ENCODE peak calls at places on chromosomes 6 and 20, in ten cellular contexts. One of them, this sample, is unnamed.
A peak's percentile ranks its signal among the peaks of the same experiment; 100 is the strongest.

GRCh38 chr6:124234806-124235205 is 431.1 kb downstream of the NKAIN2 start:
- DNase-seq in putamen: no peak
- DNase-seq in right atrium auricular region: no peak
- DNase-seq in astrocyte of the spinal cord: no peak
- DNase-seq in neural crest cell: no peak
- DNase-seq in activated T-cell treated with anti-CD3 and anti-CD28 coated beads, Interleukin-2, amount 50 U/mL, for 4 hours: no peak
- DNase-seq in cardiac fibroblast: no peak
- DNase-seq in NCI-H1092: no peak
- DNase-seq in stimulated activated naive B cell treated with anti-CD40 and anti-IgM and Interleukin-4, amounts not matched to agents 10 μg/mL and 1 μg/mL and 100 μg/mL, for 72 hours: no peak
- DNase-seq in stimulated activated naive CD8-positive, alpha-beta T cell treated with anti-CD3 and anti-CD28 coated beads, Interleukin-15, Interleukin-2, amounts not matched to agents 100 U/mL and 50 U/mL, for 24 hours: no peak
- DNase-seq in this sample: no peak

GRCh38 chr6:106766201-106766600 is 136.8 kb downstream of the QRSL1 start:
- DNase-seq in putamen: no peak
- DNase-seq in right atrium auricular region: no peak
- DNase-seq in astrocyte of the spinal cord: no peak
- DNase-seq in neural crest cell: no peak
- DNase-seq in activated T-cell treated with anti-CD3 and anti-CD28 coated beads, Interleukin-2, amount 50 U/mL, for 4 hours: no peak
- DNase-seq in cardiac fibroblast: no peak
- DNase-seq in NCI-H1092: no peak
- DNase-seq in stimulated activated naive B cell treated with anti-CD40 and anti-IgM and Interleukin-4, amounts not matched to agents 10 μg/mL and 1 μg/mL and 100 μg/mL, for 72 hours: no peak
- DNase-seq in stimulated activated naive CD8-positive, alpha-beta T cell treated with anti-CD3 and anti-CD28 coated beads, Interleukin-15, Interleukin-2, amounts not matched to agents 100 U/mL and 50 U/mL, for 24 hours: no peak
- DNase-seq in this sample: no peak

GRCh38 chr6:2448826-2449571 is 203.6 kb upstream of the GMDS start:
- DNase-seq in putamen: peak; percentile 26
- DNase-seq in right atrium auricular region: no peak
- DNase-seq in astrocyte of the spinal cord: peak; percentile 77
- DNase-seq in neural crest cell: peak; percentile 19
- DNase-seq in activated T-cell treated with anti-CD3 and anti-CD28 coated beads, Interleukin-2, amount 50 U/mL, for 4 hours: no peak
- DNase-seq in cardiac fibroblast: peak; percentile 86
- DNase-seq in NCI-H1092: peak; percentile 17
- DNase-seq in stimulated activated naive B cell treated with anti-CD40 and anti-IgM and Interleukin-4, amounts not matched to agents 10 μg/mL and 1 μg/mL and 100 μg/mL, for 72 hours: no peak
- DNase-seq in stimulated activated naive CD8-positive, alpha-beta T cell treated with anti-CD3 and anti-CD28 coated beads, Interleukin-15, Interleukin-2, amounts not matched to agents 100 U/mL and 50 U/mL, for 24 hours: peak; percentile 12
- DNase-seq in this sample: peak; percentile 72

GRCh38 chr20:61299088-61299487 is 47.0 kb downstream of the CDH4 start:
- DNase-seq in putamen: no peak
- DNase-seq in right atrium auricular region: no peak
- DNase-seq in astrocyte of the spinal cord: no peak
- DNase-seq in neural crest cell: no peak
- DNase-seq in activated T-cell treated with anti-CD3 and anti-CD28 coated beads, Interleukin-2, amount 50 U/mL, for 4 hours: no peak
- DNase-seq in cardiac fibroblast: no peak
- DNase-seq in NCI-H1092: no peak
- DNase-seq in stimulated activated naive B cell treated with anti-CD40 and anti-IgM and Interleukin-4, amounts not matched to agents 10 μg/mL and 1 μg/mL and 100 μg/mL, for 72 hours: no peak
- DNase-seq in stimulated activated naive CD8-positive, alpha-beta T cell treated with anti-CD3 and anti-CD28 coated beads, Interleukin-15, Interleukin-2, amounts not matched to agents 100 U/mL and 50 U/mL, for 24 hours: no peak
- DNase-seq in this sample: no peak

GRCh38 chr6:1630212-1630770 is 20.6 kb downstream of the FOXC1 start:
- DNase-seq in putamen: no peak
- DNase-seq in right atrium auricular region: no peak
- DNase-seq in astrocyte of the spinal cord: no peak
- DNase-seq in neural crest cell: no peak
- DNase-seq in activated T-cell treated with anti-CD3 and anti-CD28 coated beads, Interleukin-2, amount 50 U/mL, for 4 hours: no peak
- DNase-seq in cardiac fibroblast: no peak
- DNase-seq in NCI-H1092: no peak
- DNase-seq in stimulated activated naive B cell treated with anti-CD40 and anti-IgM and Interleukin-4, amounts not matched to agents 10 μg/mL and 1 μg/mL and 100 μg/mL, for 72 hours: no peak
- DNase-seq in stimulated activated naive CD8-positive, alpha-beta T cell treated with anti-CD3 and anti-CD28 coated beads, Interleukin-15, Interleukin-2, amounts not matched to agents 100 U/mL and 50 U/mL, for 24 hours: no peak
- DNase-seq in this sample: no peak

GRCh38 chr6:95087394-95088097 is 489.8 kb upstream of the MANEA start:
- DNase-seq in putamen: peak; percentile 19
- DNase-seq in right atrium auricular region: no peak
- DNase-seq in astrocyte of the spinal cord: peak; percentile 95
- DNase-seq in neural crest cell: no peak
- DNase-seq in activated T-cell treated with anti-CD3 and anti-CD28 coated beads, Interleukin-2, amount 50 U/mL, for 4 hours: no peak
- DNase-seq in cardiac fibroblast: peak; percentile 88
- DNase-seq in NCI-H1092: peak; percentile 92
- DNase-seq in stimulated activated naive B cell treated with anti-CD40 and anti-IgM and Interleukin-4, amounts not matched to agents 10 μg/mL and 1 μg/mL and 100 μg/mL, for 72 hours: no peak
- DNase-seq in stimulated activated naive CD8-positive, alpha-beta T cell treated with anti-CD3 and anti-CD28 coated beads, Interleukin-15, Interleukin-2, amounts not matched to agents 100 U/mL and 50 U/mL, for 24 hours: no peak
- DNase-seq in this sample: peak; percentile 82

GRCh38 chr6:21752054-21752811 is 158.7 kb downstream of the SOX4 start:
- DNase-seq in putamen: no peak
- DNase-seq in right atrium auricular region: no peak
- DNase-seq in astrocyte of the spinal cord: peak; percentile 59
- DNase-seq in neural crest cell: no peak
- DNase-seq in activated T-cell treated with anti-CD3 and anti-CD28 coated beads, Interleukin-2, amount 50 U/mL, for 4 hours: no peak
- DNase-seq in cardiac fibroblast: peak; percentile 53
- DNase-seq in NCI-H1092: no peak
- DNase-seq in stimulated activated naive B cell treated with anti-CD40 and anti-IgM and Interleukin-4, amounts not matched to agents 10 μg/mL and 1 μg/mL and 100 μg/mL, for 72 hours: no peak
- DNase-seq in stimulated activated naive CD8-positive, alpha-beta T cell treated with anti-CD3 and anti-CD28 coated beads, Interleukin-15, Interleukin-2, amounts not matched to agents 100 U/mL and 50 U/mL, for 24 hours: no peak
- DNase-seq in this sample: peak; percentile 46

GRCh38 chr20:4272225-4272624 is 256.9 kb upstream of the RNF24 start:
- DNase-seq in putamen: no peak
- DNase-seq in right atrium auricular region: no peak
- DNase-seq in astrocyte of the spinal cord: peak; percentile 29
- DNase-seq in neural crest cell: no peak
- DNase-seq in activated T-cell treated with anti-CD3 and anti-CD28 coated beads, Interleukin-2, amount 50 U/mL, for 4 hours: no peak
- DNase-seq in cardiac fibroblast: peak; percentile 9
- DNase-seq in NCI-H1092: no peak
- DNase-seq in stimulated activated naive B cell treated with anti-CD40 and anti-IgM and Interleukin-4, amounts not matched to agents 10 μg/mL and 1 μg/mL and 100 μg/mL, for 72 hours: no peak
- DNase-seq in stimulated activated naive CD8-positive, alpha-beta T cell treated with anti-CD3 and anti-CD28 coated beads, Interleukin-15, Interleukin-2, amounts not matched to agents 100 U/mL and 50 U/mL, for 24 hours: no peak
- DNase-seq in this sample: peak; percentile 11

GRCh38 chr6:33696538-33697518 is 14.7 kb downstream of the UQCC2 start:
- DNase-seq in putamen: no peak
- DNase-seq in right atrium auricular region: peak; percentile 60
- DNase-seq in astrocyte of the spinal cord: peak; percentile 82
- DNase-seq in neural crest cell: no peak
- DNase-seq in activated T-cell treated with anti-CD3 and anti-CD28 coated beads, Interleukin-2, amount 50 U/mL, for 4 hours: no peak
- DNase-seq in cardiac fibroblast: peak; percentile 87
- DNase-seq in NCI-H1092: peak; percentile 87
- DNase-seq in stimulated activated naive B cell treated with anti-CD40 and anti-IgM and Interleukin-4, amounts not matched to agents 10 μg/mL and 1 μg/mL and 100 μg/mL, for 72 hours: peak; percentile 43
- DNase-seq in stimulated activated naive CD8-positive, alpha-beta T cell treated with anti-CD3 and anti-CD28 coated beads, Interleukin-15, Interleukin-2, amounts not matched to agents 100 U/mL and 50 U/mL, for 24 hours: no peak
- DNase-seq in this sample: peak; percentile 86

GRCh38 chr20:3209023-3209945 is at the start of gene ITPA:
- DNase-seq in putamen: peak; percentile 52
- DNase-seq in right atrium auricular region: no peak
- DNase-seq in astrocyte of the spinal cord: peak; percentile 33
- DNase-seq in neural crest cell: peak; percentile 57
- DNase-seq in activated T-cell treated with anti-CD3 and anti-CD28 coated beads, Interleukin-2, amount 50 U/mL, for 4 hours: peak; percentile 48
- DNase-seq in cardiac fibroblast: peak; percentile 37
- DNase-seq in NCI-H1092: peak; percentile 19
- DNase-seq in stimulated activated naive B cell treated with anti-CD40 and anti-IgM and Interleukin-4, amounts not matched to agents 10 μg/mL and 1 μg/mL and 100 μg/mL, for 72 hours: peak; percentile 60
- DNase-seq in stimulated activated naive CD8-positive, alpha-beta T cell treated with anti-CD3 and anti-CD28 coated beads, Interleukin-15, Interleukin-2, amounts not matched to agents 100 U/mL and 50 U/mL, for 24 hours: peak; percentile 74
- DNase-seq in this sample: peak; percentile 41

GRCh38 chr6:22886881-22887581 is 317.7 kb downstream of the HDGFL1 start:
- DNase-seq in putamen: no peak
- DNase-seq in right atrium auricular region: no peak
- DNase-seq in astrocyte of the spinal cord: peak; percentile 63
- DNase-seq in neural crest cell: no peak
- DNase-seq in activated T-cell treated with anti-CD3 and anti-CD28 coated beads, Interleukin-2, amount 50 U/mL, for 4 hours: no peak
- DNase-seq in cardiac fibroblast: no peak
- DNase-seq in NCI-H1092: no peak
- DNase-seq in stimulated activated naive B cell treated with anti-CD40 and anti-IgM and Interleukin-4, amounts not matched to agents 10 μg/mL and 1 μg/mL and 100 μg/mL, for 72 hours: peak; percentile 1
- DNase-seq in stimulated activated naive CD8-positive, alpha-beta T cell treated with anti-CD3 and anti-CD28 coated beads, Interleukin-15, Interleukin-2, amounts not matched to agents 100 U/mL and 50 U/mL, for 24 hours: no peak
- DNase-seq in this sample: peak; percentile 71

GRCh38 chr6:146111864-146112263 is 83.0 kb downstream of the GRM1 start:
- DNase-seq in putamen: no peak
- DNase-seq in right atrium auricular region: no peak
- DNase-seq in astrocyte of the spinal cord: no peak
- DNase-seq in neural crest cell: no peak
- DNase-seq in activated T-cell treated with anti-CD3 and anti-CD28 coated beads, Interleukin-2, amount 50 U/mL, for 4 hours: no peak
- DNase-seq in cardiac fibroblast: no peak
- DNase-seq in NCI-H1092: no peak
- DNase-seq in stimulated activated naive B cell treated with anti-CD40 and anti-IgM and Interleukin-4, amounts not matched to agents 10 μg/mL and 1 μg/mL and 100 μg/mL, for 72 hours: no peak
- DNase-seq in stimulated activated naive CD8-positive, alpha-beta T cell treated with anti-CD3 and anti-CD28 coated beads, Interleukin-15, Interleukin-2, amounts not matched to agents 100 U/mL and 50 U/mL, for 24 hours: no peak
- DNase-seq in this sample: no peak

GRCh38 chr6:43851204-43851855 is 81.3 kb downstream of the VEGFA start:
- DNase-seq in putamen: no peak
- DNase-seq in right atrium auricular region: no peak
- DNase-seq in astrocyte of the spinal cord: peak; percentile 66
- DNase-seq in neural crest cell: no peak
- DNase-seq in activated T-cell treated with anti-CD3 and anti-CD28 coated beads, Interleukin-2, amount 50 U/mL, for 4 hours: no peak
- DNase-seq in cardiac fibroblast: peak; percentile 88
- DNase-seq in NCI-H1092: no peak
- DNase-seq in stimulated activated naive B cell treated with anti-CD40 and anti-IgM and Interleukin-4, amounts not matched to agents 10 μg/mL and 1 μg/mL and 100 μg/mL, for 72 hours: no peak
- DNase-seq in stimulated activated naive CD8-positive, alpha-beta T cell treated with anti-CD3 and anti-CD28 coated beads, Interleukin-15, Interleukin-2, amounts not matched to agents 100 U/mL and 50 U/mL, for 24 hours: no peak
- DNase-seq in this sample: peak; percentile 79

GRCh38 chr6:117615981-117616961 is 14.0 kb upstream of the GOPC start:
- DNase-seq in putamen: no peak
- DNase-seq in right atrium auricular region: no peak
- DNase-seq in astrocyte of the spinal cord: peak; percentile 85
- DNase-seq in neural crest cell: no peak
- DNase-seq in activated T-cell treated with anti-CD3 and anti-CD28 coated beads, Interleukin-2, amount 50 U/mL, for 4 hours: peak; percentile 25
- DNase-seq in cardiac fibroblast: peak; percentile 9
- DNase-seq in NCI-H1092: no peak
- DNase-seq in stimulated activated naive B cell treated with anti-CD40 and anti-IgM and Interleukin-4, amounts not matched to agents 10 μg/mL and 1 μg/mL and 100 μg/mL, for 72 hours: peak; percentile 13
- DNase-seq in stimulated activated naive CD8-positive, alpha-beta T cell treated with anti-CD3 and anti-CD28 coated beads, Interleukin-15, Interleukin-2, amounts not matched to agents 100 U/mL and 50 U/mL, for 24 hours: peak; percentile 30
- DNase-seq in this sample: peak; percentile 82

GRCh38 chr20:13494019-13494418 is 144.7 kb downstream of the TASP1 start:
- DNase-seq in putamen: no peak
- DNase-seq in right atrium auricular region: no peak
- DNase-seq in astrocyte of the spinal cord: no peak
- DNase-seq in neural crest cell: no peak
- DNase-seq in activated T-cell treated with anti-CD3 and anti-CD28 coated beads, Interleukin-2, amount 50 U/mL, for 4 hours: no peak
- DNase-seq in cardiac fibroblast: peak; percentile 47
- DNase-seq in NCI-H1092: no peak
- DNase-seq in stimulated activated naive B cell treated with anti-CD40 and anti-IgM and Interleukin-4, amounts not matched to agents 10 μg/mL and 1 μg/mL and 100 μg/mL, for 72 hours: no peak
- DNase-seq in stimulated activated naive CD8-positive, alpha-beta T cell treated with anti-CD3 and anti-CD28 coated beads, Interleukin-15, Interleukin-2, amounts not matched to agents 100 U/mL and 50 U/mL, for 24 hours: no peak
- DNase-seq in this sample: peak; percentile 11

GRCh38 chr6:71194730-71195129 is 93.9 kb upstream of the OGFRL1 start:
- DNase-seq in putamen: no peak
- DNase-seq in right atrium auricular region: no peak
- DNase-seq in astrocyte of the spinal cord: peak; percentile 68
- DNase-seq in neural crest cell: no peak
- DNase-seq in activated T-cell treated with anti-CD3 and anti-CD28 coated beads, Interleukin-2, amount 50 U/mL, for 4 hours: no peak
- DNase-seq in cardiac fibroblast: peak; percentile 82
- DNase-seq in NCI-H1092: no peak
- DNase-seq in stimulated activated naive B cell treated with anti-CD40 and anti-IgM and Interleukin-4, amounts not matched to agents 10 μg/mL and 1 μg/mL and 100 μg/mL, for 72 hours: no peak
- DNase-seq in stimulated activated naive CD8-positive, alpha-beta T cell treated with anti-CD3 and anti-CD28 coated beads, Interleukin-15, Interleukin-2, amounts not matched to agents 100 U/mL and 50 U/mL, for 24 hours: no peak
- DNase-seq in this sample: peak; percentile 67

GRCh38 chr20:24632581-24632980 is 163.2 kb downstream of the SYNDIG1 start:
- DNase-seq in putamen: no peak
- DNase-seq in right atrium auricular region: no peak
- DNase-seq in astrocyte of the spinal cord: no peak
- DNase-seq in neural crest cell: no peak
- DNase-seq in activated T-cell treated with anti-CD3 and anti-CD28 coated beads, Interleukin-2, amount 50 U/mL, for 4 hours: no peak
- DNase-seq in cardiac fibroblast: no peak
- DNase-seq in NCI-H1092: no peak
- DNase-seq in stimulated activated naive B cell treated with anti-CD40 and anti-IgM and Interleukin-4, amounts not matched to agents 10 μg/mL and 1 μg/mL and 100 μg/mL, for 72 hours: no peak
- DNase-seq in stimulated activated naive CD8-positive, alpha-beta T cell treated with anti-CD3 and anti-CD28 coated beads, Interleukin-15, Interleukin-2, amounts not matched to agents 100 U/mL and 50 U/mL, for 24 hours: no peak
- DNase-seq in this sample: no peak

GRCh38 chr20:45840700-45841198 is 7.2 kb downstream of the SNX21 start:
- DNase-seq in putamen: no peak
- DNase-seq in right atrium auricular region: no peak
- DNase-seq in astrocyte of the spinal cord: no peak
- DNase-seq in neural crest cell: no peak
- DNase-seq in activated T-cell treated with anti-CD3 and anti-CD28 coated beads, Interleukin-2, amount 50 U/mL, for 4 hours: no peak
- DNase-seq in cardiac fibroblast: no peak
- DNase-seq in NCI-H1092: no peak
- DNase-seq in stimulated activated naive B cell treated with anti-CD40 and anti-IgM and Interleukin-4, amounts not matched to agents 10 μg/mL and 1 μg/mL and 100 μg/mL, for 72 hours: no peak
- DNase-seq in stimulated activated naive CD8-positive, alpha-beta T cell treated with anti-CD3 and anti-CD28 coated beads, Interleukin-15, Interleukin-2, amounts not matched to agents 100 U/mL and 50 U/mL, for 24 hours: no peak
- DNase-seq in this sample: no peak

GRCh38 chr20:6767536-6768227 is at the start of gene BMP2:
- DNase-seq in putamen: peak; percentile 68
- DNase-seq in right atrium auricular region: no peak
- DNase-seq in astrocyte of the spinal cord: peak; percentile 58
- DNase-seq in neural crest cell: peak; percentile 38
- DNase-seq in activated T-cell treated with anti-CD3 and anti-CD28 coated beads, Interleukin-2, amount 50 U/mL, for 4 hours: no peak
- DNase-seq in cardiac fibroblast: peak; percentile 60
- DNase-seq in NCI-H1092: peak; percentile 64
- DNase-seq in stimulated activated naive B cell treated with anti-CD40 and anti-IgM and Interleukin-4, amounts not matched to agents 10 μg/mL and 1 μg/mL and 100 μg/mL, for 72 hours: no peak
- DNase-seq in stimulated activated naive CD8-positive, alpha-beta T cell treated with anti-CD3 and anti-CD28 coated beads, Interleukin-15, Interleukin-2, amounts not matched to agents 100 U/mL and 50 U/mL, for 24 hours: peak; percentile 18
- DNase-seq in this sample: peak; percentile 45

GRCh38 chr20:41387433-41387832 is 20.8 kb upstream of the EMILIN3 start:
- DNase-seq in putamen: no peak
- DNase-seq in right atrium auricular region: no peak
- DNase-seq in astrocyte of the spinal cord: no peak
- DNase-seq in neural crest cell: no peak
- DNase-seq in activated T-cell treated with anti-CD3 and anti-CD28 coated beads, Interleukin-2, amount 50 U/mL, for 4 hours: no peak
- DNase-seq in cardiac fibroblast: no peak
- DNase-seq in NCI-H1092: no peak
- DNase-seq in stimulated activated naive B cell treated with anti-CD40 and anti-IgM and Interleukin-4, amounts not matched to agents 10 μg/mL and 1 μg/mL and 100 μg/mL, for 72 hours: no peak
- DNase-seq in stimulated activated naive CD8-positive, alpha-beta T cell treated with anti-CD3 and anti-CD28 coated beads, Interleukin-15, Interleukin-2, amounts not matched to agents 100 U/mL and 50 U/mL, for 24 hours: no peak
- DNase-seq in this sample: no peak

GRCh38 chr6:160955508-160956295 is 35.9 kb upstream of the MAP3K4 start:
- DNase-seq in putamen: no peak
- DNase-seq in right atrium auricular region: no peak
- DNase-seq in astrocyte of the spinal cord: no peak
- DNase-seq in neural crest cell: no peak
- DNase-seq in activated T-cell treated with anti-CD3 and anti-CD28 coated beads, Interleukin-2, amount 50 U/mL, for 4 hours: no peak
- DNase-seq in cardiac fibroblast: no peak
- DNase-seq in NCI-H1092: no peak
- DNase-seq in stimulated activated naive B cell treated with anti-CD40 and anti-IgM and Interleukin-4, amounts not matched to agents 10 μg/mL and 1 μg/mL and 100 μg/mL, for 72 hours: no peak
- DNase-seq in stimulated activated naive CD8-positive, alpha-beta T cell treated with anti-CD3 and anti-CD28 coated beads, Interleukin-15, Interleukin-2, amounts not matched to agents 100 U/mL and 50 U/mL, for 24 hours: no peak
- DNase-seq in this sample: no peak

GRCh38 chr20:43404880-43405279 is 52.8 kb upstream of the SRSF6 start:
- DNase-seq in putamen: no peak
- DNase-seq in right atrium auricular region: no peak
- DNase-seq in astrocyte of the spinal cord: no peak
- DNase-seq in neural crest cell: no peak
- DNase-seq in activated T-cell treated with anti-CD3 and anti-CD28 coated beads, Interleukin-2, amount 50 U/mL, for 4 hours: no peak
- DNase-seq in cardiac fibroblast: peak; percentile 24
- DNase-seq in NCI-H1092: no peak
- DNase-seq in stimulated activated naive B cell treated with anti-CD40 and anti-IgM and Interleukin-4, amounts not matched to agents 10 μg/mL and 1 μg/mL and 100 μg/mL, for 72 hours: no peak
- DNase-seq in stimulated activated naive CD8-positive, alpha-beta T cell treated with anti-CD3 and anti-CD28 coated beads, Interleukin-15, Interleukin-2, amounts not matched to agents 100 U/mL and 50 U/mL, for 24 hours: peak; percentile 54
- DNase-seq in this sample: no peak

GRCh38 chr6:24522090-24522820 is 27.5 kb downstream of the ALDH5A1 start:
- DNase-seq in putamen: no peak
- DNase-seq in right atrium auricular region: no peak
- DNase-seq in astrocyte of the spinal cord: no peak
- DNase-seq in neural crest cell: no peak
- DNase-seq in activated T-cell treated with anti-CD3 and anti-CD28 coated beads, Interleukin-2, amount 50 U/mL, for 4 hours: no peak
- DNase-seq in cardiac fibroblast: peak; percentile 5
- DNase-seq in NCI-H1092: peak; percentile 10
- DNase-seq in stimulated activated naive B cell treated with anti-CD40 and anti-IgM and Interleukin-4, amounts not matched to agents 10 μg/mL and 1 μg/mL and 100 μg/mL, for 72 hours: peak; percentile 47
- DNase-seq in stimulated activated naive CD8-positive, alpha-beta T cell treated with anti-CD3 and anti-CD28 coated beads, Interleukin-15, Interleukin-2, amounts not matched to agents 100 U/mL and 50 U/mL, for 24 hours: no peak
- DNase-seq in this sample: peak; percentile 83

GRCh38 chr6:69584536-69584912 is 212.3 kb downstream of the LMBRD1 start:
- DNase-seq in putamen: no peak
- DNase-seq in right atrium auricular region: no peak
- DNase-seq in astrocyte of the spinal cord: no peak
- DNase-seq in neural crest cell: no peak
- DNase-seq in activated T-cell treated with anti-CD3 and anti-CD28 coated beads, Interleukin-2, amount 50 U/mL, for 4 hours: no peak
- DNase-seq in cardiac fibroblast: peak; percentile 4
- DNase-seq in NCI-H1092: no peak
- DNase-seq in stimulated activated naive B cell treated with anti-CD40 and anti-IgM and Interleukin-4, amounts not matched to agents 10 μg/mL and 1 μg/mL and 100 μg/mL, for 72 hours: no peak
- DNase-seq in stimulated activated naive CD8-positive, alpha-beta T cell treated with anti-CD3 and anti-CD28 coated beads, Interleukin-15, Interleukin-2, amounts not matched to agents 100 U/mL and 50 U/mL, for 24 hours: no peak
- DNase-seq in this sample: peak; percentile 81

GRCh38 chr20:57086066-57086465 is 180.4 kb downstream of the BMP7 start:
- DNase-seq in putamen: no peak
- DNase-seq in right atrium auricular region: no peak
- DNase-seq in astrocyte of the spinal cord: no peak
- DNase-seq in neural crest cell: no peak
- DNase-seq in activated T-cell treated with anti-CD3 and anti-CD28 coated beads, Interleukin-2, amount 50 U/mL, for 4 hours: no peak
- DNase-seq in cardiac fibroblast: no peak
- DNase-seq in NCI-H1092: no peak
- DNase-seq in stimulated activated naive B cell treated with anti-CD40 and anti-IgM and Interleukin-4, amounts not matched to agents 10 μg/mL and 1 μg/mL and 100 μg/mL, for 72 hours: no peak
- DNase-seq in stimulated activated naive CD8-positive, alpha-beta T cell treated with anti-CD3 and anti-CD28 coated beads, Interleukin-15, Interleukin-2, amounts not matched to agents 100 U/mL and 50 U/mL, for 24 hours: no peak
- DNase-seq in this sample: no peak

GRCh38 chr20:43925786-43926185 is 11.1 kb downstream of the TOX2 start:
- DNase-seq in putamen: no peak
- DNase-seq in right atrium auricular region: no peak
- DNase-seq in astrocyte of the spinal cord: no peak
- DNase-seq in neural crest cell: no peak
- DNase-seq in activated T-cell treated with anti-CD3 and anti-CD28 coated beads, Interleukin-2, amount 50 U/mL, for 4 hours: no peak
- DNase-seq in cardiac fibroblast: peak; percentile 33
- DNase-seq in NCI-H1092: peak; percentile 4
- DNase-seq in stimulated activated naive B cell treated with anti-CD40 and anti-IgM and Interleukin-4, amounts not matched to agents 10 μg/mL and 1 μg/mL and 100 μg/mL, for 72 hours: no peak
- DNase-seq in stimulated activated naive CD8-positive, alpha-beta T cell treated with anti-CD3 and anti-CD28 coated beads, Interleukin-15, Interleukin-2, amounts not matched to agents 100 U/mL and 50 U/mL, for 24 hours: no peak
- DNase-seq in this sample: peak; percentile 61

GRCh38 chr20:56801991-56802740 is 173.1 kb downstream of the TFAP2C start:
- DNase-seq in putamen: no peak
- DNase-seq in right atrium auricular region: no peak
- DNase-seq in astrocyte of the spinal cord: peak; percentile 42
- DNase-seq in neural crest cell: no peak
- DNase-seq in activated T-cell treated with anti-CD3 and anti-CD28 coated beads, Interleukin-2, amount 50 U/mL, for 4 hours: no peak
- DNase-seq in cardiac fibroblast: no peak
- DNase-seq in NCI-H1092: no peak
- DNase-seq in stimulated activated naive B cell treated with anti-CD40 and anti-IgM and Interleukin-4, amounts not matched to agents 10 μg/mL and 1 μg/mL and 100 μg/mL, for 72 hours: no peak
- DNase-seq in stimulated activated naive CD8-positive, alpha-beta T cell treated with anti-CD3 and anti-CD28 coated beads, Interleukin-15, Interleukin-2, amounts not matched to agents 100 U/mL and 50 U/mL, for 24 hours: no peak
- DNase-seq in this sample: no peak

GRCh38 chr6:133856911-133857310 is 32.0 kb upstream of the TCF21 start:
- DNase-seq in putamen: no peak
- DNase-seq in right atrium auricular region: no peak
- DNase-seq in astrocyte of the spinal cord: no peak
- DNase-seq in neural crest cell: no peak
- DNase-seq in activated T-cell treated with anti-CD3 and anti-CD28 coated beads, Interleukin-2, amount 50 U/mL, for 4 hours: no peak
- DNase-seq in cardiac fibroblast: no peak
- DNase-seq in NCI-H1092: no peak
- DNase-seq in stimulated activated naive B cell treated with anti-CD40 and anti-IgM and Interleukin-4, amounts not matched to agents 10 μg/mL and 1 μg/mL and 100 μg/mL, for 72 hours: no peak
- DNase-seq in stimulated activated naive CD8-positive, alpha-beta T cell treated with anti-CD3 and anti-CD28 coated beads, Interleukin-15, Interleukin-2, amounts not matched to agents 100 U/mL and 50 U/mL, for 24 hours: no peak
- DNase-seq in this sample: no peak